ENCODE peak calls at places on chromosomes 2 and 18, in five cellular contexts. One of them, this sample, is unnamed.

GRCh38 chr2:219205981-219206441 is 571 bp upstream of the ZFAND2B start:
- DNase-seq in astrocyte of the spinal cord: no peak
- DNase-seq in transverse colon: no peak
- DNase-seq in AG09309: no peak
- DNase-seq in glutamatergic neuron: no peak
- DNase-seq in this sample: no peak

GRCh38 chr2:118805061-118805690 is 42.3 kb downstream of the EN1 start:
- DNase-seq in transverse colon: no peak
- DNase-seq in astrocyte of the spinal cord: no peak
- DNase-seq in glutamatergic neuron: no peak
- DNase-seq in AG09309: no peak
- DNase-seq in this sample: no peak

GRCh38 chr2:134988994-134989605 is 58.1 kb downstream of the MAP3K19 start:
- DNase-seq in AG09309: peak
- DNase-seq in glutamatergic neuron: no peak
- DNase-seq in transverse colon: no peak
- DNase-seq in astrocyte of the spinal cord: peak
- DNase-seq in this sample: no peak

GRCh38 chr2:100767224-100767653 is 52.7 kb upstream of the NPAS2 start:
- DNase-seq in AG09309: peak
- DNase-seq in astrocyte of the spinal cord: peak
- DNase-seq in transverse colon: no peak
- DNase-seq in glutamatergic neuron: no peak
- DNase-seq in this sample: no peak

GRCh38 chr18:68935686-68936085 is 137.8 kb downstream of the CCDC102B start:
- DNase-seq in transverse colon: no peak
- DNase-seq in astrocyte of the spinal cord: no peak
- DNase-seq in AG09309: no peak
- DNase-seq in glutamatergic neuron: no peak
- DNase-seq in this sample: no peak

GRCh38 chr18:10314111-10314510 is 140.3 kb upstream of the APCDD1 start:
- DNase-seq in AG09309: no peak
- DNase-seq in transverse colon: no peak
- DNase-seq in astrocyte of the spinal cord: no peak
- DNase-seq in glutamatergic neuron: no peak
- DNase-seq in this sample: no peak

GRCh38 chr2:195575879-195576391 is 81.1 kb upstream of the SLC39A10 start:
- DNase-seq in glutamatergic neuron: no peak
- DNase-seq in transverse colon: peak
- DNase-seq in AG09309: peak
- DNase-seq in astrocyte of the spinal cord: peak
- DNase-seq in this sample: no peak

GRCh38 chr2:12718662-12719399 is 2.1 kb downstream of the TRIB2 start:
- DNase-seq in astrocyte of the spinal cord: no peak
- DNase-seq in AG09309: no peak
- DNase-seq in transverse colon: no peak
- DNase-seq in glutamatergic neuron: no peak
- DNase-seq in this sample: no peak

GRCh38 chr2:205293559-205293958 is 388.7 kb upstream of the NRP2 start:
- DNase-seq in glutamatergic neuron: no peak
- DNase-seq in astrocyte of the spinal cord: no peak
- DNase-seq in AG09309: no peak
- DNase-seq in transverse colon: no peak
- DNase-seq in this sample: no peak

GRCh38 chr18:49621301-49621700 is 59.4 kb downstream of the LIPG start:
- DNase-seq in glutamatergic neuron: no peak
- DNase-seq in astrocyte of the spinal cord: no peak
- DNase-seq in AG09309: no peak
- DNase-seq in transverse colon: no peak
- DNase-seq in this sample: no peak

GRCh38 chr2:137262600-137262999 is 497.3 kb downstream of the THSD7B start:
- DNase-seq in astrocyte of the spinal cord: no peak
- DNase-seq in transverse colon: no peak
- DNase-seq in AG09309: no peak
- DNase-seq in glutamatergic neuron: no peak
- DNase-seq in this sample: no peak

GRCh38 chr2:168246483-168247340 is 683 bp downstream of the STK39 start:
- DNase-seq in transverse colon: peak
- DNase-seq in AG09309: no peak
- DNase-seq in glutamatergic neuron: peak
- DNase-seq in astrocyte of the spinal cord: peak
- DNase-seq in this sample: peak

GRCh38 chr2:175454953-175455389 is 273.5 kb upstream of the ATP5MC3 start:
- DNase-seq in AG09309: no peak
- DNase-seq in glutamatergic neuron: no peak
- DNase-seq in astrocyte of the spinal cord: no peak
- DNase-seq in transverse colon: no peak
- DNase-seq in this sample: no peak

GRCh38 chr2:54166121-54166773 is 50.8 kb downstream of the ACYP2 start:
- DNase-seq in transverse colon: no peak
- DNase-seq in AG09309: no peak
- DNase-seq in glutamatergic neuron: no peak
- DNase-seq in astrocyte of the spinal cord: no peak
- DNase-seq in this sample: no peak

GRCh38 chr2:54158311-54158710 is 42.9 kb downstream of the ACYP2 start:
- DNase-seq in glutamatergic neuron: no peak
- DNase-seq in astrocyte of the spinal cord: no peak
- DNase-seq in AG09309: no peak
- DNase-seq in transverse colon: no peak
- DNase-seq in this sample: no peak

DNA sequence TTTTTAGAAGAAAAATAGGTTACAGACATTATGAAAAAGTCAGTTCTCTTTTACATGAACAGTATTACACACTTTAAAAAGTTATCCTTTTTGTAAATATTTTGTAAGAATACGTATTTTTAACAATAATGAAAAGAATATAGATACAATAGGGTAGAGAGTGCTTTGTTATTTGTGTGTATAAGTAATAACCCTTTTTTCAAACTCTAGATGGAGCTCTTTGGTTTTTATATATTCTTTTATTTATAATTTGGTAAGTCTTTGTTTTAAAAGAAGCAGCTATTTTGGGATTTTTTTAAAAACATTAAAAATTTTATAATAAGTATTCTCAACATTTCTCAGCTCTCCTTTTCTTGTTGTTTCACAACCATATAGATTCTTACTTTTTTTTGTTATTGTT is 46.2 kb downstream of the ACYP2 start:
- DNase-seq in glutamatergic neuron: no peak
- DNase-seq in AG09309: no peak
- DNase-seq in astrocyte of the spinal cord: peak
- DNase-seq in transverse colon: no peak
- DNase-seq in this sample: no peak
- TF ChIP-seq CTCF in glutamatergic neuron: no peak
- TF ChIP-seq CTCF in AG09309: no peak
- TF ChIP-seq CTCF in astrocyte of the spinal cord: peak
- TF ChIP-seq CTCF in transverse colon: no peak
- TF ChIP-seq CTCF in this sample: no peak

GRCh38 chr18:74152906-74153305 is 4.6 kb downstream of the TIMM21 start:
- DNase-seq in AG09309: no peak
- DNase-seq in glutamatergic neuron: no peak
- DNase-seq in transverse colon: no peak
- DNase-seq in astrocyte of the spinal cord: no peak
- DNase-seq in this sample: no peak
- TF ChIP-seq CTCF in AG09309: peak
- TF ChIP-seq CTCF in glutamatergic neuron: peak
- TF ChIP-seq CTCF in transverse colon: no peak
- TF ChIP-seq CTCF in astrocyte of the spinal cord: peak
- TF ChIP-seq CTCF in this sample: no peak

GRCh38 chr2:10094271-10094814 is 14.1 kb upstream of the CYS1 start:
- DNase-seq in glutamatergic neuron: peak
- DNase-seq in transverse colon: no peak
- DNase-seq in AG09309: no peak
- DNase-seq in astrocyte of the spinal cord: no peak
- DNase-seq in this sample: no peak
- TF ChIP-seq CTCF in glutamatergic neuron: no peak
- TF ChIP-seq CTCF in transverse colon: no peak
- TF ChIP-seq CTCF in AG09309: no peak
- TF ChIP-seq CTCF in astrocyte of the spinal cord: no peak
- TF ChIP-seq CTCF in this sample: no peak

GRCh38 chr2:197700960-197701359 is 4.2 kb upstream of the MARS2 start:
- DNase-seq in astrocyte of the spinal cord: no peak
- DNase-seq in AG09309: no peak
- DNase-seq in glutamatergic neuron: no peak
- DNase-seq in transverse colon: no peak
- DNase-seq in this sample: no peak
- TF ChIP-seq CTCF in astrocyte of the spinal cord: no peak
- TF ChIP-seq CTCF in AG09309: no peak
- TF ChIP-seq CTCF in glutamatergic neuron: no peak
- TF ChIP-seq CTCF in transverse colon: no peak
- TF ChIP-seq CTCF in this sample: no peak

DNA sequence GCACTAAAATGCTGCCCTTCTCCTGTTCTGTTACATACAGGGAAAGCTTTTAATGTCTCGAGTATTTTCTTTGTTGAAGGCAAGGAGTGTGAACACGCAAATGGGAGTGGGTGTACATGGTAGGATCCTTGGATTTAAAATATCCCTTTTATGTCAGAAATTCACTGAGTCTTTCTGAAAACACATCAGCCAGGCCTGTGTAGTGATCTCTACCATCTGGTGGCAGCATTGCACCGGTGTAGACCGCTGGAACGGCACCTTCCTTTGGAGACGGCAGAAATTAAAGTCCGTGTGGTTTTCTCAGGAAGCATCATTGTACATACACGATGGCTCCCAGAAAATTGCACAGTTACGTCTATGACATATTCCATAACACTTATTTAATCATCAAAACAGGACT is 515.8 kb downstream of the GALR1 start:
- DNase-seq in AG09309: no peak
- DNase-seq in glutamatergic neuron: peak
- DNase-seq in transverse colon: peak
- DNase-seq in astrocyte of the spinal cord: peak
- DNase-seq in this sample: no peak
- TF ChIP-seq CTCF in AG09309: no peak
- TF ChIP-seq CTCF in glutamatergic neuron: peak
- TF ChIP-seq CTCF in transverse colon: no peak
- TF ChIP-seq CTCF in astrocyte of the spinal cord: peak
- TF ChIP-seq CTCF in this sample: no peak